ENCODE peak calls at places on chromosome 18, in four cellular contexts. One of them, this sample, is unnamed.

GRCh38 chr18:12820526-12820925 is 63.5 kb downstream of the PTPN2 start:
- DNase-seq in pancreas: no peak
- DNase-seq in spleen: no peak
- DNase-seq in IMR-90: no peak
- DNase-seq in this sample: no peak

GRCh38 chr18:49814147-49814499 is 790 bp upstream of the ACAA2 start:
- DNase-seq in pancreas: peak; percentile 56
- DNase-seq in spleen: no peak
- DNase-seq in IMR-90: peak; percentile 69
- DNase-seq in this sample: no peak

GRCh38 chr18:37403100-37403781 is 162.4 kb downstream of the CELF4 start:
- DNase-seq in pancreas: no peak
- DNase-seq in spleen: peak; percentile 68
- DNase-seq in IMR-90: peak; percentile 86
- DNase-seq in this sample: peak; percentile 62

GRCh38 chr18:31931886-31932240 is 11.1 kb downstream of the TRAPPC8 start:
- DNase-seq in pancreas: no peak
- DNase-seq in spleen: no peak
- DNase-seq in IMR-90: no peak
- DNase-seq in this sample: no peak

GRCh38 chr18:48729421-48729820 is 190.6 kb downstream of the CTIF start:
- DNase-seq in pancreas: no peak
- DNase-seq in spleen: no peak
- DNase-seq in IMR-90: peak; percentile 34
- DNase-seq in this sample: no peak

GRCh38 chr18:50558157-50558556 is 1.7 kb upstream of the MAPK4 start:
- DNase-seq in pancreas: no peak
- DNase-seq in spleen: no peak
- DNase-seq in IMR-90: no peak
- DNase-seq in this sample: no peak

GRCh38 chr18:70998490-70998889 is 709.6 kb downstream of the SOCS6 start:
- DNase-seq in pancreas: no peak
- DNase-seq in spleen: no peak
- DNase-seq in IMR-90: no peak
- DNase-seq in this sample: no peak

GRCh38 chr18:3499498-3499897 is 49.5 kb downstream of the TGIF1 start:
- DNase-seq in pancreas: no peak
- DNase-seq in spleen: no peak
- DNase-seq in IMR-90: no peak
- DNase-seq in this sample: no peak

DNA sequence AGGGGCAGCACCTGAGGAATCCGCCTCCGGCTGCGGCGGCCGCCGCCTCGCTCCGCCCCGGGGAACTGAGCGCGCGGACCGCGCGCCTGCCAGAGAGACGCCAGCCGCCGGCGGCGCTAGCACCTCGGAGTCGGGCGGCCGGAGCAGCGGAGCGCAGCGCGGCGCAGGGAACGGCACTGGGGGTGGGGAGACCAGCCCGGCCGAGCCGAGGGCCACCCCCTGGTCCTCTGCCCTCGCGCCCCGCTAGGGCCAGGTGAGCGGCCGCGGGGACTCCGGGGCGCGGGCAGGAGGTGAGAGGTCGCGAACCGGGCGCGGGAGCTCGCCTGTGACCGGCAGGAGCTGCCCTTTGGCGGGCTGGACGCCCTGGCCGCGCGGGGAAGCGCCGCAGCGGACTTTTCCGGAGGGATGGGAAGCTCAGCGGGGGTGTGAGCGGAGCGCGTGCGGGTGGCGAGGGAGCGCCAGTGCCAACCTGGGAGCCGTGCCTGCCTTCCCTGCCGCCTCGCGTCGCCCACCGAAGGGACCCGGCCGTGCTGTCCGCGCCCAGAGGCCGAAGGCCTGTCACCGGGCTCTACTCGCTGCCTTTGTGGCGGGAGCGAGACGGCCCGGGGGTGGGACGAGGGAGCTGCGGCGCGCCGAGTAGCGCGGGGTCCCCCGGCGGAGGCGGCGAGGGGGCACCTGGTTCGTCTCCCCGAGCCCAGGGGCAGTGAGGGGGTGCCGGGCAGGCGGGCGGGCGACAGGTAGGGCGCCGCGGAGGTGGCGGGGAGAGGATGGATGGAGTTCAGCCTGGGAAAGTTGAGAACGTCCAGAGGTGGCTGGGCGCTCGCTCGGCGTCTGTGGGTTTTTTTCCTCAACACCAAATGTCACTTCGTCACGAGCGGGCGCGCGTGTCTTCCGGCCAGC is at the start of gene GREB1L:
- DNase-seq in pancreas: peak; percentile 30
- DNase-seq in spleen: no peak
- DNase-seq in IMR-90: no peak
- DNase-seq in this sample: peak; percentile 50
- TF ChIP-seq CTCF in pancreas: no peak
- TF ChIP-seq CTCF in spleen: no peak
- TF ChIP-seq CTCF in IMR-90: peak; percentile 11
- TF ChIP-seq CTCF in this sample: no peak

GRCh38 chr18:75937306-75937705 is 509.8 kb upstream of the SMIM21 start:
- DNase-seq in pancreas: no peak
- DNase-seq in spleen: no peak
- DNase-seq in IMR-90: no peak
- DNase-seq in this sample: no peak
- H3K27ac ChIP-seq in pancreas: no peak overlapping the region
- H3K27ac ChIP-seq in spleen: no peak overlapping the region
- H3K27ac ChIP-seq in IMR-90: no peak overlapping the region
- H3K27ac ChIP-seq in this sample: no peak overlapping the region

GRCh38 chr18:38612904-38613303 is 1047.3 kb upstream of the CELF4 start:
- DNase-seq in pancreas: no peak
- DNase-seq in spleen: no peak
- DNase-seq in IMR-90: no peak
- DNase-seq in this sample: no peak
- H3K36me3 ChIP-seq in pancreas: no peaks in the 10 kb centered on the region
- H3K36me3 ChIP-seq in spleen: no peaks in the 10 kb centered on the region
- H3K36me3 ChIP-seq in IMR-90: no peaks in the 10 kb centered on the region
- H3K36me3 ChIP-seq in this sample: no peaks in the 10 kb centered on the region

DNA sequence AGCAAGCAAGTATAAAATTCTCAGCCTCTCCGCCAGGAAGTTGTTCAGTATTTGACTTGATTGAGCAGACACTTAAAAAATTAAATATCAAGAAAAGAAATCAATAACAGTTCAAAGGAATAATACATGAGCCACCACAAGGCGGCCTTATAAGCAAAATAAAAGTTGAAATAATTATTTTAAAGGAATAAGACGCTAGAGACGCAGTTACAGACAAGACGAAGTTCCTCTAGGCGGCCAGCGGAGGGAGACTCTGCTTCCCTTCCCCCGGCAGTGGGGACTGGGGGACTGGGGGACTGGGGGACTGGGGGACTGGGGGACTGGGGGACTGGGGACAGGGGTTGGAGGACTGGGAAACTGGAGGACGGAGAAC is 524 bp downstream of the CCDC178 start:
- DNase-seq in pancreas: peak; percentile 39
- DNase-seq in spleen: no peak
- DNase-seq in IMR-90: peak; percentile 60
- DNase-seq in this sample: peak; percentile 12
- TF ChIP-seq CTCF in pancreas: peak; percentile 19
- TF ChIP-seq CTCF in spleen: no peak
- TF ChIP-seq CTCF in IMR-90: peak; percentile 51
- TF ChIP-seq CTCF in this sample: peak; percentile 28

DNA sequence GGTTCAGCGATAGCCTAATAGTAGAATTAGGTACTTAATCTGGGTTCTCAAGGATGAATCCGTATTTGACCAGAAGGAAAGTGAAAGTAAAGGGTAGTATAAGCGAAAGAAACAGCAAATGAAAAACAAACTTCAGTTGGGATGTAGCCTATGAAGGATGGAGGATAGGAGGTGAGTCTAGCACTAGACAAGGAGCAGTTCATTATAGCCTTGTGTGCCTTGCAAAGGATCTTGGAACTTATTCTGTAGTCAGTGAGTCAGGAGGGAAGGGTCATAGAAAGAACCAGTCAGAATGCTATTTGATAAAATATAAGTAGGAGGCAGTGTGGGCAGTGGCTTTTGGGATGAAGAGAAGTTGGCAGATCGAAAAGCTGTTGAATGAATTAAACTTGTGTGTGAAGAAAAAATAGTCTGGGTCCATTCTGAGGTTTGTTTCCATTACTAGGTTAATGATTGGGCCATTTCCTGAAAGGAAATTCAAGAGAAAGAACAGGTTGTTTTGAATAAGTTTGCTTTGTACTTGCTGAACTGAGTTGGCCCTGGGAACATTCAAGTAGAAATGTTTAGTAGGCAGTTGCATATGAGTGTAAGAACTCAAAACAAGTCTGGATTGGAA is 48.5 kb downstream of the ANKRD12 start:
- DNase-seq in pancreas: no peak
- DNase-seq in spleen: no peak
- DNase-seq in IMR-90: no peak
- DNase-seq in this sample: no peak
- H3K27ac ChIP-seq in pancreas: no peak overlapping the region
- H3K27ac ChIP-seq in spleen: peak overlapping the region; percentile 60
- H3K27ac ChIP-seq in IMR-90: no peak overlapping the region
- H3K27ac ChIP-seq in this sample: peak overlapping the region; percentile 13

DNA sequence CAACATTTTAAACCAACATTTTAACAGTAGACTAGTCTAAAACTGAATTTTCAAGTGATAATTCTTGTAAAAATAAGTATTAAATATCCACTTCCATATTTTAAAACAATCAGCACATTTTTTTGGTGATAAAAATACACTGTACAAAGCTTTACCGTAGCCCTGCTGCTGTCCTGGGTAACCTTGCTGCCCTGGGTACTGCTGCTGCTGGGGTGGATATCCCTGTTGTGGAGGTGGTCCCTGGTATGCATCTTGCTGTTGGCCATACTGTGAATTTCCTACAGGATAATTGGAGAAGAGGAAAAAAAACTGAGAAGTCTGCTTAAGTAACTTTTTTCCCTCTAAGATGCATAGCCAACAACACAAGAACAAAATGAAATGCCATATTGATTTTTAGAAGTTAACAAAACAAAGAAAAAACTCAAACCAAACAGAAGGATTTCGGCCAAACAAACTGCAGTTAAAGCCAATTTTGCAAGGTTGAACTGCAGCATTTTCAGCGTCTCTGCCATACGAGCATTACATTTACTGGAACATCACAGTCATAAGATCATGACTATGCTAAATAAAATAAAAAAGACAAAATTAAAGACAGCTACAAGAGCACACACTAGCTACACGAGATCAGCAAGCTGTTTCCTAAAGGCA is 55.4 kb downstream of the SS18 start:
- DNase-seq in pancreas: no peak
- DNase-seq in spleen: no peak
- DNase-seq in IMR-90: no peak
- DNase-seq in this sample: no peak
- H3K36me3 ChIP-seq in pancreas: no peaks in the 10 kb centered on the region
- H3K36me3 ChIP-seq in spleen: no peaks in the 10 kb centered on the region
- H3K36me3 ChIP-seq in IMR-90: peaks cover 27% of the 10 kb centered on the region
- H3K36me3 ChIP-seq in this sample: no peaks in the 10 kb centered on the region

DNA sequence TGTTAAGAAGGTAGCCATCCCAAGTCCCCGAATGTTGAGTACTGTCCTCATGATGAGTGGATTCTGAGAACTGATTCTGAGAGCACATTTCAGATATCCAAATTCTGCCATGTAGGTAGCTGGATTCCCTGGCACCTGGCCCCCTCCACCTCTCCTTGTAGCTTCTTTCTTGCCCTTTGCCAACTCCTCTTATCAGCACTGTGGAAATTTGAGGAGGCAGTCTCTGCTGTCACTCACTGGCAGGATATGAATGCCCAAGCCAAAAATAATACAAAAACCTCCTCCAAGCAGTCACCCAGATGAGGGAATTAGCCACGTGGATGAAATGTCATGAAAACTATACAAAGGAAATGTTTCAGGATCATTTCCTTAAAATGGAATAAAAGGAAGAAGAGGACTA is 276.8 kb downstream of the SETBP1 start:
- DNase-seq in pancreas: no peak
- DNase-seq in spleen: no peak
- DNase-seq in IMR-90: no peak
- DNase-seq in this sample: no peak
- TF ChIP-seq CTCF in pancreas: no peak
- TF ChIP-seq CTCF in spleen: no peak
- TF ChIP-seq CTCF in IMR-90: no peak
- TF ChIP-seq CTCF in this sample: no peak

GRCh38 chr18:58243401-58243800 is 199.4 kb downstream of the NEDD4L start:
- DNase-seq in pancreas: no peak
- DNase-seq in spleen: no peak
- DNase-seq in IMR-90: no peak
- DNase-seq in this sample: no peak
- H3K27ac ChIP-seq in pancreas: no peak overlapping the region
- H3K27ac ChIP-seq in spleen: no peak overlapping the region
- H3K27ac ChIP-seq in IMR-90: no peak overlapping the region
- H3K27ac ChIP-seq in this sample: no peak overlapping the region

GRCh38 chr18:68705119-68705518 is 9.8 kb downstream of the TMX3 start:
- DNase-seq in pancreas: no peak
- DNase-seq in spleen: no peak
- DNase-seq in IMR-90: no peak
- DNase-seq in this sample: no peak
- H3K36me3 ChIP-seq in pancreas: no peaks in the 10 kb centered on the region
- H3K36me3 ChIP-seq in spleen: no peaks in the 10 kb centered on the region
- H3K36me3 ChIP-seq in IMR-90: peaks cover 19% of the 10 kb centered on the region
- H3K36me3 ChIP-seq in this sample: peaks cover 19% of the 10 kb centered on the region